ENCODE peak calls at places on chromosomes 5 and 9, in eight cellular contexts. H, Y, Z, N, K, W, G and B are unnamed samples.

GRCh38 chr9:115015018-115015635 is 84.7 kb upstream of the TNFSF8 start:
- DNase-seq in H (peak), Y (no peak), Z (peak), N (no peak), K (no peak), W (peak), G (no peak), B (no peak)

GRCh38 chr5:79974896-79975295 is 16.2 kb downstream of the MTX3 start:
- DNase-seq in H (peak), Y (no peak), Z (no peak), N (no peak), K (no peak), W (no peak), G (no peak), B (no peak)

GRCh38 chr9:109493648-109494047 is 4.5 kb downstream of the PTPN3 start:
- DNase-seq in H (no peak), Y (no peak), Z (no peak), N (no peak), K (no peak), W (no peak), G (no peak), B (no peak)

GRCh38 chr5:178527458-178528307 is 62.5 kb downstream of the COL23A1 start:
- DNase-seq in H (no peak), Y (no peak), Z (no peak), N (peak), K (no peak), W (no peak), G (no peak), B (no peak)

GRCh38 chr5:124519396-124519795 is 227.0 kb downstream of the ZNF608 start:
- DNase-seq in H (peak), Y (no peak), Z (no peak), N (no peak), K (no peak), W (no peak), G (no peak), B (peak)

GRCh38 chr9:98162638-98163037 is 29.8 kb downstream of the CORO2A start:
- DNase-seq in H (no peak), Y (no peak), Z (no peak), N (no peak), K (no peak), W (no peak), G (no peak), B (no peak)

GRCh38 chr5:6850033-6850432 is 136.8 kb downstream of the TENT4A start:
- DNase-seq in H (no peak), Y (no peak), Z (no peak), N (no peak), K (no peak), W (peak), G (no peak), B (no peak)

GRCh38 chr5:34626751-34627150 is 29.4 kb upstream of the RAI14 start:
- DNase-seq in H (no peak), Y (no peak), Z (no peak), N (no peak), K (no peak), W (no peak), G (no peak), B (no peak)

GRCh38 chr9:89444212-89444611 is 53.7 kb downstream of the SEMA4D start:
- DNase-seq in H (no peak), Y (no peak), Z (no peak), N (no peak), K (no peak), W (no peak), G (no peak), B (no peak)

GRCh38 chr9:110115868-110116542 is 92.0 kb downstream of the C9orf152 start:
- DNase-seq in H (peak), Y (no peak), Z (no peak), N (no peak), K (no peak), W (no peak), G (no peak), B (no peak)

GRCh38 chr9:125428060-125428481 is 166.4 kb downstream of the GAPVD1 start:
- DNase-seq in H (no peak), Y (peak), Z (peak), N (peak), K (peak), W (no peak), G (peak), B (peak)

GRCh38 chr5:138338411-138339085 is 482 bp downstream of the FAM53C start:
- DNase-seq in H (no peak), Y (peak), Z (no peak), N (no peak), K (no peak), W (peak), G (peak), B (peak)

GRCh38 chr5:132774896-132775295 is 2.1 kb downstream of the SEPTIN8 start:
- DNase-seq in H (no peak), Y (no peak), Z (no peak), N (no peak), K (no peak), W (no peak), G (no peak), B (no peak)

GRCh38 chr5:139283252-139284166 is 10.0 kb upstream of the MATR3 start:
- DNase-seq in H (no peak), Y (no peak), Z (no peak), N (no peak), K (no peak), W (no peak), G (no peak), B (no peak)

GRCh38 chr9:107768224-107768623 is 278.7 kb upstream of the KLF4 start:
- DNase-seq in H (no peak), Y (no peak), Z (no peak), N (peak), K (no peak), W (no peak), G (no peak), B (no peak)

GRCh38 chr9:131758972-131759647 is 19.2 kb upstream of the RAPGEF1 start:
- DNase-seq in H (no peak), Y (no peak), Z (peak), N (no peak), K (no peak), W (no peak), G (no peak), B (no peak)

GRCh38 chr5:32290922-32291321 is 21.8 kb downstream of the MTMR12 start:
- DNase-seq in H (no peak), Y (no peak), Z (no peak), N (no peak), K (no peak), W (no peak), G (peak), B (peak)

GRCh38 chr9:5671711-5672353 is 42.9 kb downstream of the RIC1 start:
- DNase-seq in H (no peak), Y (no peak), Z (peak), N (no peak), K (no peak), W (no peak), G (no peak), B (no peak)